ENCODE peak calls at places on chromosome 22, in seven cellular contexts. M, H, A, R, J, L and W are unnamed samples.

GRCh38 chr22:36659762-36660509 is 43.6 kb downstream of the CACNG2 start:
- DNase-seq in A (peak), J (peak), M (peak), H (peak), L (peak), R (peak), W (peak)

GRCh38 chr22:22810018-22810427 is 77.6 kb upstream of the IGLL5 start:
- DNase-seq in L (peak), J (peak), A (no peak), H (peak), R (peak), M (no peak), W (peak)

GRCh38 chr22:32802291-32802826 is 854 bp downstream of the TIMP3 start:
- DNase-seq in L (no peak), H (no peak), A (no peak), J (peak), M (no peak), R (no peak), W (no peak)

GRCh38 chr22:41517172-41518047 is 26.9 kb downstream of the POLR3H start:
- DNase-seq in L (peak), R (peak), M (peak), J (peak), A (peak), H (peak), W (no peak)

GRCh38 chr22:19224985-19225384 is 46.4 kb upstream of the SLC25A1 start:
- DNase-seq in A (no peak), J (no peak), L (no peak), R (no peak), M (no peak), H (no peak), W (no peak)

GRCh38 chr22:42116848-42117424 is 13.7 kb downstream of the CYP2D6 start:
- DNase-seq in M (no peak), A (no peak), J (no peak), R (no peak), H (no peak), L (peak), W (no peak)

GRCh38 chr22:39212721-39213376 is 31.9 kb downstream of the PDGFB start:
- DNase-seq in A (no peak), J (peak), L (peak), H (peak), M (peak), R (no peak), W (no peak)

GRCh38 chr22:48849963-48850657 is 977.6 kb downstream of the BRD1 start:
- DNase-seq in H (no peak), R (no peak), M (no peak), A (no peak), J (no peak), L (no peak), W (no peak)

GRCh38 chr22:24108073-24108472 is 73.2 kb upstream of the SUSD2 start:
- DNase-seq in M (no peak), R (no peak), H (no peak), J (no peak), A (no peak), L (no peak), W (no peak)

GRCh38 chr22:39283312-39284141 is 35.9 kb downstream of the RPL3 start:
- DNase-seq in M (peak), R (peak), J (peak), A (peak), H (no peak), L (no peak), W (no peak)

GRCh38 chr22:24578355-24579241 is 14.3 kb downstream of the LRRC75B start:
- DNase-seq in A (no peak), L (no peak), M (no peak), H (no peak), R (no peak), J (no peak), W (no peak)

GRCh38 chr22:29037340-29037932 is 24.2 kb downstream of the C22orf31 start:
- DNase-seq in A (no peak), J (no peak), L (no peak), M (no peak), H (no peak), R (no peak), W (no peak)

GRCh38 chr22:27283714-27284113 is 517.8 kb downstream of the MN1 start:
- DNase-seq in H (no peak), R (no peak), A (no peak), M (no peak), L (no peak), J (peak), W (no peak)

GRCh38 chr22:17921871-17922821 is 102.2 kb downstream of the MICAL3 start:
- DNase-seq in A (no peak), L (no peak), M (no peak), J (no peak), H (no peak), R (no peak), W (no peak)

GRCh38 chr22:37416806-37417205 is 10.5 kb downstream of the ELFN2 start:
- DNase-seq in M (no peak), J (no peak), L (no peak), A (no peak), H (no peak), R (no peak), W (no peak)

GRCh38 chr22:45159652-45160462 is 3.9 kb upstream of the NUP50 start:
- DNase-seq in J (peak), M (no peak), H (no peak), A (no peak), L (peak), R (no peak), W (no peak)

GRCh38 chr22:28222066-28222465 is 303.0 kb upstream of the PITPNB start:
- DNase-seq in M (no peak), R (no peak), L (no peak), H (no peak), J (no peak), A (no peak), W (no peak)

GRCh38 chr22:23281053-23281405 is 100.7 kb downstream of the BCR start:
- DNase-seq in H (no peak), J (no peak), M (no peak), L (no peak), R (no peak), A (no peak), W (no peak)

GRCh38 chr22:28977481-28977971 is 84.1 kb downstream of the C22orf31 start:
- DNase-seq in H (no peak), J (no peak), R (no peak), M (no peak), A (no peak), L (no peak), W (no peak)

GRCh38 chr22:49994361-49995058 is 18.1 kb downstream of the IL17REL start:
- DNase-seq in L (no peak), A (no peak), H (no peak), J (no peak), R (no peak), M (no peak), W (no peak)

GRCh38 chr22:22979954-22980353 is 90.4 kb upstream of the GNAZ start:
- DNase-seq in L (no peak), H (no peak), R (no peak), M (no peak), A (no peak), J (no peak), W (no peak)

GRCh38 chr22:24553597-24554315 is 1.2 kb downstream of the GUCD1 start:
- DNase-seq in H (no peak), L (no peak), R (peak), M (no peak), J (peak), A (no peak), W (no peak)

GRCh38 chr22:25453557-25453956 is 110.9 kb upstream of the GRK3 start:
- DNase-seq in A (no peak), L (no peak), R (no peak), H (no peak), M (no peak), J (no peak), W (no peak)

GRCh38 chr22:38353142-38353629 is 36.0 kb upstream of the CSNK1E start:
- DNase-seq in R (peak), H (peak), M (peak), J (peak), L (peak), A (peak), W (peak)

GRCh38 chr22:38398609-38399401 is 56.2 kb downstream of the KCNJ4 start:
- DNase-seq in H (peak), R (peak), J (peak), L (peak), A (peak), M (peak), W (peak)

GRCh38 chr22:28594784-28595324 is 84.8 kb downstream of the TTC28 start:
- DNase-seq in J (peak), A (no peak), M (peak), L (peak), H (peak), R (no peak), W (no peak)

GRCh38 chr22:42937164-42937854 is 77.6 kb downstream of the PACSIN2 start:
- DNase-seq in H (peak), L (peak), R (peak), M (peak), J (peak), A (no peak), W (peak)

GRCh38 chr22:36732609-36733008 is 29.1 kb upstream of the CACNG2 start:
- DNase-seq in R (no peak), A (no peak), J (no peak), H (no peak), M (no peak), L (no peak), W (no peak)

GRCh38 chr22:37189011-37189466 is 992 bp upstream of the C1QTNF6 start:
- DNase-seq in R (no peak), J (no peak), L (peak), H (no peak), A (no peak), M (peak), W (no peak)

GRCh38 chr22:24424001-24424900 is 3.1 kb upstream of the ADORA2A start:
- DNase-seq in L (no peak), A (no peak), J (peak), M (no peak), H (no peak), R (no peak), W (no peak)

GRCh38 chr22:29049655-29050263 is 11.9 kb downstream of the C22orf31 start:
- DNase-seq in M (no peak), R (no peak), L (no peak), H (no peak), A (no peak), J (no peak), W (no peak)

GRCh38 chr22:24466831-24467249 is 28.3 kb upstream of the UPB1 start:
- DNase-seq in M (peak), J (peak), L (peak), H (peak), R (peak), A (no peak), W (no peak)

GRCh38 chr22:44805663-44806062 is 53.3 kb downstream of the ARHGAP8 start:
- DNase-seq in H (no peak), J (no peak), R (no peak), L (no peak), M (no peak), A (no peak), W (no peak)

GRCh38 chr22:43800970-43801369 is 11.1 kb downstream of the EFCAB6 start:
- DNase-seq in J (no peak), H (no peak), M (no peak), R (no peak), L (no peak), A (no peak), W (no peak)